ENCODE peak calls at places on chromosomes 2 and 18, in five cellular contexts. D is progenitor cell of endocrine pancreas, L is osteocyte, S is fibroblast of the aortic adventitia, V is cardiac muscle cell. Y is an unnamed sample.

GRCh38 chr2:40043191-40043590 is 264.1 kb upstream of the THUMPD2 start:
- DNase-seq in L (no peak), S (no peak), D (no peak), V (peak; percentile 11), Y (no peak)

GRCh38 chr2:62038980-62039771 is 133.7 kb downstream of the COMMD1 start:
- DNase-seq in V (peak; percentile 94), D (no peak), L (no peak), S (peak; percentile 59), Y (no peak)

GRCh38 chr2:140786585-140786984 is 1344.2 kb downstream of the LRP1B start:
- DNase-seq in D (no peak), V (no peak), L (no peak), S (no peak), Y (no peak)

GRCh38 chr18:79857082-79857661 is 59.4 kb downstream of the KCNG2 start:
- DNase-seq in S (peak; percentile 58), L (peak; percentile 62), D (no peak), V (peak; percentile 83), Y (no peak)

GRCh38 chr18:51639541-51639940 is 442.1 kb upstream of the MEX3C start:
- DNase-seq in L (no peak), S (no peak), V (no peak), D (no peak), Y (no peak)

GRCh38 chr18:2799369-2799768 is 47.4 kb upstream of the EMILIN2 start:
- DNase-seq in D (no peak), S (no peak), V (no peak), L (no peak), Y (no peak)

GRCh38 chr2:143545643-143546275 is 416.5 kb downstream of the ARHGAP15 start:
- DNase-seq in V (peak; percentile 17), S (peak; percentile 7), D (no peak), L (no peak), Y (no peak)

GRCh38 chr18:31711365-31712035 is 27.1 kb upstream of the B4GALT6 start:
- DNase-seq in V (no peak), D (no peak), S (peak; percentile 20), L (no peak), Y (no peak)

GRCh38 chr2:119461811-119462210 is 30.2 kb downstream of the TMEM37 start:
- DNase-seq in S (no peak), L (no peak), V (no peak), D (no peak), Y (no peak)

GRCh38 chr2:29215073-29215472 is 99.9 kb downstream of the CLIP4 start:
- DNase-seq in L (no peak), S (no peak), D (no peak), V (no peak), Y (no peak)

GRCh38 chr2:18630941-18631340 is 41.6 kb upstream of the NT5C1B start:
- DNase-seq in V (no peak), D (no peak), L (no peak), S (peak; percentile 22), Y (no peak)

GRCh38 chr18:12922266-12922665 is 25.5 kb upstream of the SEH1L start:
- DNase-seq in S (no peak), L (no peak), D (no peak), V (no peak), Y (no peak)

GRCh38 chr2:59301466-59302402 is 1060.6 kb upstream of the FANCL start:
- DNase-seq in L (no peak), S (peak; percentile 49), V (peak; percentile 83), D (peak; percentile 18), Y (peak; percentile 58)

GRCh38 chr2:47226124-47227040 is 71.3 kb upstream of the STPG4 start:
- DNase-seq in D (no peak), V (no peak), S (no peak), L (no peak), Y (no peak)

GRCh38 chr2:133605031-133605773 is 36.9 kb upstream of the NCKAP5 start:
- DNase-seq in D (no peak), V (no peak), L (no peak), S (no peak), Y (no peak)

GRCh38 chr2:166032361-166032760 is 78.8 kb upstream of the TTC21B start:
- DNase-seq in L (no peak), V (no peak), D (no peak), S (no peak), Y (no peak)

GRCh38 chr2:240793313-240794177 is 26.5 kb downstream of the KIF1A start:
- DNase-seq in L (no peak), S (no peak), V (no peak), D (no peak), Y (no peak)

GRCh38 chr18:49174478-49174877 is 223.7 kb upstream of the SMAD7 start:
- DNase-seq in D (no peak), S (peak; percentile 96), L (no peak), V (peak; percentile 87), Y (no peak)

GRCh38 chr2:14418110-14418509 is 214.4 kb upstream of the LRATD1 start:
- DNase-seq in D (no peak), V (no peak), S (no peak), L (no peak), Y (no peak)

GRCh38 chr2:6793371-6793770 is 72.3 kb downstream of the CMPK2 start:
- DNase-seq in V (peak; percentile 1), L (no peak), D (no peak), S (no peak), Y (no peak)

GRCh38 chr2:225566798-225567197 is 167.3 kb downstream of the NYAP2 start:
- DNase-seq in V (no peak), S (no peak), L (no peak), D (no peak), Y (no peak)

GRCh38 chr18:21894619-21895367 is 154.2 kb downstream of the MIB1 start:
- DNase-seq in V (peak; percentile 73), D (no peak), S (peak; percentile 69), L (no peak), Y (no peak)

GRCh38 chr2:47272031-47272864 is 117.1 kb upstream of the STPG4 start:
- DNase-seq in S (peak; percentile 47), L (peak; percentile 88), D (peak; percentile 61), V (peak; percentile 70), Y (peak; percentile 58)

GRCh38 chr2:62871506-62871905 is 166.0 kb downstream of the EHBP1 start:
- DNase-seq in S (no peak), L (no peak), D (no peak), V (no peak), Y (no peak)

GRCh38 chr2:8851811-8852560 is 14.6 kb upstream of the KIDINS220 start:
- DNase-seq in S (peak; percentile 40), D (no peak), L (peak; percentile 72), V (peak; percentile 35), Y (no peak)

GRCh38 chr2:62112192-62112591 is 83.7 kb upstream of the B3GNT2 start:
- DNase-seq in V (no peak), D (no peak), L (no peak), S (peak; percentile 25), Y (no peak)

GRCh38 chr2:4898706-4899105 is 793.5 kb upstream of the SOX11 start:
- DNase-seq in V (no peak), S (no peak), L (no peak), D (no peak), Y (no peak)

GRCh38 chr2:141021109-141021508 is 1109.7 kb downstream of the LRP1B start:
- DNase-seq in L (no peak), D (no peak), V (peak; percentile 71), S (peak; percentile 58), Y (no peak)

GRCh38 chr18:3455938-3456685 is 6.1 kb downstream of the TGIF1 start:
- DNase-seq in S (peak; percentile 68), L (no peak), V (peak; percentile 59), D (no peak), Y (no peak)

GRCh38 chr2:239829326-239829725 is 195.8 kb downstream of the NDUFA10 start:
- DNase-seq in L (peak; percentile 72), D (peak; percentile 3), S (no peak), V (no peak), Y (no peak)

GRCh38 chr2:148501545-148501944 is 143.0 kb upstream of the EPC2 start:
- DNase-seq in L (no peak), V (no peak), S (no peak), D (no peak), Y (no peak)

GRCh38 chr2:71830497-71831207 is 317.0 kb downstream of the CYP26B1 start:
- DNase-seq in V (no peak), D (no peak), L (no peak), S (no peak), Y (no peak)

GRCh38 chr2:4324531-4324930 is 621.2 kb downstream of the DCDC2C start:
- DNase-seq in S (no peak), D (no peak), L (no peak), V (no peak), Y (no peak)

GRCh38 chr2:44247924-44248323 is 27.4 kb upstream of the SLC3A1 start:
- DNase-seq in D (no peak), S (no peak), V (no peak), L (no peak), Y (no peak)
- TF ChIP-seq CTCF in D (no peak), S (no peak), V (peak; percentile 4), L (peak; percentile 8), Y (no peak)

DNA sequence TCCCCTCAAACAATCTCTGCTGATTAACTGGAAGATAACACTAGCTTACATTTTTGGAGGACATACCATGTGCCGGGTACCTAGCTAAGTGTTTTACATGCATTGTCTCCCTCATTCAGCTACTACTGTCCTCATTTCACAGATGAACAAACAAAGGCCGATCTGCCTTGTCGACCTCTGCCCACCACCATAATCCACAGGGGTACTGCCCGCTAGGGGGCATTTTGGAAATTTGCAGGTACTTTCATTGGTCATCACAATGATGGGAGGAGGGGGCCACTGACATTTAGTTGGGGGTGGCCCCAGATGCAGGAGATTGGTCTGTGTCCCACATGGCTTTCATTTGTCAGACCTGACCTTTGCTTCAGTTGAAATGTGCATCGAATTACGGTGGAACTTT is 3.9 kb upstream of the TMEM163 start:
- DNase-seq in S (no peak), V (no peak), L (no peak), D (no peak), Y (no peak)
- TF ChIP-seq CTCF in S (peak; percentile 25), V (no peak), L (no peak), D (peak; percentile 50), Y (peak; percentile 43)

GRCh38 chr2:138898855-138899254 is 118.7 kb upstream of the NXPH2 start:
- DNase-seq in D (no peak), S (no peak), V (no peak), L (no peak), Y (no peak)
- TF ChIP-seq CTCF in D (no peak), S (no peak), V (no peak), L (no peak), Y (no peak)

GRCh38 chr2:127083819-127084503 is 23.0 kb downstream of the BIN1 start:
- DNase-seq in D (no peak), L (no peak), V (peak; percentile 98), S (peak; percentile 99), Y (no peak)
- TF ChIP-seq CTCF in D (no peak), L (no peak), V (peak; percentile 34), S (peak; percentile 18), Y (no peak)